ENCODE peak calls at places on chromosomes 4 and X, in four cellular contexts. One of them, this sample, is unnamed.

GRCh38 chrX:71493111-71493613 is 39.7 kb upstream of the OGT start:
- DNase-seq in activated T-helper 1 cell treated with Interleukin-2 at 50 U/mL for 16 hours: no peak
- DNase-seq in activated naive CD4-positive, alpha-beta T cell treated with anti-CD3 and anti-CD28 coated beads, Interleukin-2, amount 10 ng/mL, durations not matched to agents 7 days and 5 days: no peak
- DNase-seq in fibroblast of lung: no peak
- DNase-seq in this sample: no peak

GRCh38 chr4:147407261-147408045 is 73.4 kb upstream of the EDNRA start:
- DNase-seq in activated T-helper 1 cell treated with Interleukin-2 at 50 U/mL for 16 hours: no peak
- DNase-seq in activated naive CD4-positive, alpha-beta T cell treated with anti-CD3 and anti-CD28 coated beads, Interleukin-2, amount 10 ng/mL, durations not matched to agents 7 days and 5 days: no peak
- DNase-seq in fibroblast of lung: peak; percentile 62
- DNase-seq in this sample: no peak

GRCh38 chr4:148550788-148551187 is 108.6 kb upstream of the NR3C2 start:
- DNase-seq in activated T-helper 1 cell treated with Interleukin-2 at 50 U/mL for 16 hours: no peak
- DNase-seq in activated naive CD4-positive, alpha-beta T cell treated with anti-CD3 and anti-CD28 coated beads, Interleukin-2, amount 10 ng/mL, durations not matched to agents 7 days and 5 days: no peak
- DNase-seq in fibroblast of lung: no peak
- DNase-seq in this sample: no peak

GRCh38 chr4:87540176-87541058 is 11.2 kb upstream of the SPARCL1 start:
- DNase-seq in activated T-helper 1 cell treated with Interleukin-2 at 50 U/mL for 16 hours: no peak
- DNase-seq in activated naive CD4-positive, alpha-beta T cell treated with anti-CD3 and anti-CD28 coated beads, Interleukin-2, amount 10 ng/mL, durations not matched to agents 7 days and 5 days: no peak
- DNase-seq in fibroblast of lung: peak; percentile 44
- DNase-seq in this sample: no peak

GRCh38 chr4:76998251-76998901 is 48.8 kb downstream of the SEPTIN11 start:
- DNase-seq in activated T-helper 1 cell treated with Interleukin-2 at 50 U/mL for 16 hours: no peak
- DNase-seq in activated naive CD4-positive, alpha-beta T cell treated with anti-CD3 and anti-CD28 coated beads, Interleukin-2, amount 10 ng/mL, durations not matched to agents 7 days and 5 days: no peak
- DNase-seq in fibroblast of lung: peak; percentile 75
- DNase-seq in this sample: no peak

GRCh38 chrX:71081348-71082148 is 13.4 kb upstream of the SNX12 start:
- DNase-seq in activated T-helper 1 cell treated with Interleukin-2 at 50 U/mL for 16 hours: no peak
- DNase-seq in activated naive CD4-positive, alpha-beta T cell treated with anti-CD3 and anti-CD28 coated beads, Interleukin-2, amount 10 ng/mL, durations not matched to agents 7 days and 5 days: no peak
- DNase-seq in fibroblast of lung: peak; percentile 28
- DNase-seq in this sample: no peak

GRCh38 chr4:110898290-110898689 is 275.4 kb upstream of the PITX2 start:
- DNase-seq in activated T-helper 1 cell treated with Interleukin-2 at 50 U/mL for 16 hours: no peak
- DNase-seq in activated naive CD4-positive, alpha-beta T cell treated with anti-CD3 and anti-CD28 coated beads, Interleukin-2, amount 10 ng/mL, durations not matched to agents 7 days and 5 days: no peak
- DNase-seq in fibroblast of lung: no peak
- DNase-seq in this sample: no peak

GRCh38 chr4:71187399-71188196 is 151.2 kb upstream of the SLC4A4 start:
- DNase-seq in activated T-helper 1 cell treated with Interleukin-2 at 50 U/mL for 16 hours: no peak
- DNase-seq in activated naive CD4-positive, alpha-beta T cell treated with anti-CD3 and anti-CD28 coated beads, Interleukin-2, amount 10 ng/mL, durations not matched to agents 7 days and 5 days: peak; percentile 30
- DNase-seq in fibroblast of lung: peak; percentile 68
- DNase-seq in this sample: no peak

GRCh38 chr4:184168406-184169019 is 49.2 kb downstream of the ENPP6 start:
- DNase-seq in activated T-helper 1 cell treated with Interleukin-2 at 50 U/mL for 16 hours: peak; percentile 18
- DNase-seq in activated naive CD4-positive, alpha-beta T cell treated with anti-CD3 and anti-CD28 coated beads, Interleukin-2, amount 10 ng/mL, durations not matched to agents 7 days and 5 days: peak; percentile 66
- DNase-seq in fibroblast of lung: peak; percentile 32
- DNase-seq in this sample: peak; percentile 22

GRCh38 chrX:53009032-53009431 is 39.6 kb upstream of the GPR173 start:
- DNase-seq in activated T-helper 1 cell treated with Interleukin-2 at 50 U/mL for 16 hours: no peak
- DNase-seq in activated naive CD4-positive, alpha-beta T cell treated with anti-CD3 and anti-CD28 coated beads, Interleukin-2, amount 10 ng/mL, durations not matched to agents 7 days and 5 days: no peak
- DNase-seq in fibroblast of lung: no peak
- DNase-seq in this sample: no peak

GRCh38 chrX:71256051-71256450 is 2.1 kb upstream of the ZMYM3 start:
- DNase-seq in activated T-helper 1 cell treated with Interleukin-2 at 50 U/mL for 16 hours: no peak
- DNase-seq in activated naive CD4-positive, alpha-beta T cell treated with anti-CD3 and anti-CD28 coated beads, Interleukin-2, amount 10 ng/mL, durations not matched to agents 7 days and 5 days: no peak
- DNase-seq in fibroblast of lung: peak; percentile 23
- DNase-seq in this sample: peak; percentile 45

GRCh38 chrX:41478397-41478911 is 31.3 kb downstream of the NYX start:
- DNase-seq in activated T-helper 1 cell treated with Interleukin-2 at 50 U/mL for 16 hours: no peak
- DNase-seq in activated naive CD4-positive, alpha-beta T cell treated with anti-CD3 and anti-CD28 coated beads, Interleukin-2, amount 10 ng/mL, durations not matched to agents 7 days and 5 days: no peak
- DNase-seq in fibroblast of lung: no peak
- DNase-seq in this sample: no peak

GRCh38 chr4:3302786-3303444 is 10.1 kb downstream of the RGS12 start:
- DNase-seq in activated T-helper 1 cell treated with Interleukin-2 at 50 U/mL for 16 hours: no peak
- DNase-seq in activated naive CD4-positive, alpha-beta T cell treated with anti-CD3 and anti-CD28 coated beads, Interleukin-2, amount 10 ng/mL, durations not matched to agents 7 days and 5 days: peak; percentile 56
- DNase-seq in fibroblast of lung: no peak
- DNase-seq in this sample: no peak

GRCh38 chrX:71174795-71175194 is 30.2 kb downstream of the NLGN3 start:
- DNase-seq in activated T-helper 1 cell treated with Interleukin-2 at 50 U/mL for 16 hours: no peak
- DNase-seq in activated naive CD4-positive, alpha-beta T cell treated with anti-CD3 and anti-CD28 coated beads, Interleukin-2, amount 10 ng/mL, durations not matched to agents 7 days and 5 days: no peak
- DNase-seq in fibroblast of lung: no peak
- DNase-seq in this sample: no peak

GRCh38 chrX:39577976-39578962 is 519.5 kb downstream of the BCOR start:
- DNase-seq in activated T-helper 1 cell treated with Interleukin-2 at 50 U/mL for 16 hours: peak; percentile 9
- DNase-seq in activated naive CD4-positive, alpha-beta T cell treated with anti-CD3 and anti-CD28 coated beads, Interleukin-2, amount 10 ng/mL, durations not matched to agents 7 days and 5 days: peak; percentile 44
- DNase-seq in fibroblast of lung: peak; percentile 25
- DNase-seq in this sample: no peak

GRCh38 chrX:39063037-39063436 is 261.8 kb downstream of the MID1IP1 start:
- DNase-seq in activated T-helper 1 cell treated with Interleukin-2 at 50 U/mL for 16 hours: no peak
- DNase-seq in activated naive CD4-positive, alpha-beta T cell treated with anti-CD3 and anti-CD28 coated beads, Interleukin-2, amount 10 ng/mL, durations not matched to agents 7 days and 5 days: no peak
- DNase-seq in fibroblast of lung: no peak
- DNase-seq in this sample: no peak

GRCh38 chr4:11843927-11844326 is 415.2 kb upstream of the HS3ST1 start:
- DNase-seq in activated T-helper 1 cell treated with Interleukin-2 at 50 U/mL for 16 hours: no peak
- DNase-seq in activated naive CD4-positive, alpha-beta T cell treated with anti-CD3 and anti-CD28 coated beads, Interleukin-2, amount 10 ng/mL, durations not matched to agents 7 days and 5 days: no peak
- DNase-seq in fibroblast of lung: no peak
- DNase-seq in this sample: no peak

GRCh38 chr4:83266689-83267088 is 17.9 kb downstream of the COQ2 start:
- DNase-seq in activated T-helper 1 cell treated with Interleukin-2 at 50 U/mL for 16 hours: no peak
- DNase-seq in activated naive CD4-positive, alpha-beta T cell treated with anti-CD3 and anti-CD28 coated beads, Interleukin-2, amount 10 ng/mL, durations not matched to agents 7 days and 5 days: peak; percentile 28
- DNase-seq in fibroblast of lung: peak; percentile 63
- DNase-seq in this sample: no peak

GRCh38 chrX:11113731-11114130 is 2.6 kb downstream of the HCCS start:
- DNase-seq in activated T-helper 1 cell treated with Interleukin-2 at 50 U/mL for 16 hours: no peak
- DNase-seq in activated naive CD4-positive, alpha-beta T cell treated with anti-CD3 and anti-CD28 coated beads, Interleukin-2, amount 10 ng/mL, durations not matched to agents 7 days and 5 days: no peak
- DNase-seq in fibroblast of lung: peak; percentile 10
- DNase-seq in this sample: no peak

GRCh38 chr4:107987916-107988762 is 1.6 kb upstream of the HADH start:
- DNase-seq in activated T-helper 1 cell treated with Interleukin-2 at 50 U/mL for 16 hours: no peak
- DNase-seq in activated naive CD4-positive, alpha-beta T cell treated with anti-CD3 and anti-CD28 coated beads, Interleukin-2, amount 10 ng/mL, durations not matched to agents 7 days and 5 days: no peak
- DNase-seq in fibroblast of lung: no peak
- DNase-seq in this sample: no peak

GRCh38 chrX:1618689-1619088 is 3.8 kb downstream of the ASMT start:
- DNase-seq in activated T-helper 1 cell treated with Interleukin-2 at 50 U/mL for 16 hours: no peak
- DNase-seq in activated naive CD4-positive, alpha-beta T cell treated with anti-CD3 and anti-CD28 coated beads, Interleukin-2, amount 10 ng/mL, durations not matched to agents 7 days and 5 days: no peak
- DNase-seq in fibroblast of lung: no peak
- DNase-seq in this sample: no peak

GRCh38 chr4:23718435-23718834 is 171.4 kb downstream of the PPARGC1A start:
- DNase-seq in activated T-helper 1 cell treated with Interleukin-2 at 50 U/mL for 16 hours: no peak
- DNase-seq in activated naive CD4-positive, alpha-beta T cell treated with anti-CD3 and anti-CD28 coated beads, Interleukin-2, amount 10 ng/mL, durations not matched to agents 7 days and 5 days: no peak
- DNase-seq in fibroblast of lung: no peak
- DNase-seq in this sample: no peak

GRCh38 chr4:107519057-107519456 is 201.0 kb downstream of the PAPSS1 start:
- DNase-seq in activated T-helper 1 cell treated with Interleukin-2 at 50 U/mL for 16 hours: no peak
- DNase-seq in activated naive CD4-positive, alpha-beta T cell treated with anti-CD3 and anti-CD28 coated beads, Interleukin-2, amount 10 ng/mL, durations not matched to agents 7 days and 5 days: no peak
- DNase-seq in fibroblast of lung: peak; percentile 24
- DNase-seq in this sample: peak; percentile 13

GRCh38 chr4:39278476-39278875 is 87.7 kb downstream of the RFC1 start:
- DNase-seq in activated T-helper 1 cell treated with Interleukin-2 at 50 U/mL for 16 hours: no peak
- DNase-seq in activated naive CD4-positive, alpha-beta T cell treated with anti-CD3 and anti-CD28 coated beads, Interleukin-2, amount 10 ng/mL, durations not matched to agents 7 days and 5 days: no peak
- DNase-seq in fibroblast of lung: no peak
- DNase-seq in this sample: no peak

GRCh38 chr4:141246683-141247429 is 26.2 kb downstream of the ZNF330 start:
- DNase-seq in activated T-helper 1 cell treated with Interleukin-2 at 50 U/mL for 16 hours: no peak
- DNase-seq in activated naive CD4-positive, alpha-beta T cell treated with anti-CD3 and anti-CD28 coated beads, Interleukin-2, amount 10 ng/mL, durations not matched to agents 7 days and 5 days: no peak
- DNase-seq in fibroblast of lung: peak; percentile 48
- DNase-seq in this sample: peak; percentile 38

GRCh38 chr4:154911097-154911496 is 130.0 kb downstream of the RBM46 start:
- DNase-seq in activated T-helper 1 cell treated with Interleukin-2 at 50 U/mL for 16 hours: no peak
- DNase-seq in activated naive CD4-positive, alpha-beta T cell treated with anti-CD3 and anti-CD28 coated beads, Interleukin-2, amount 10 ng/mL, durations not matched to agents 7 days and 5 days: no peak
- DNase-seq in fibroblast of lung: no peak
- DNase-seq in this sample: peak; percentile 14

GRCh38 chr4:146648384-146648783 is 9.7 kb downstream of the POU4F2 start:
- DNase-seq in activated T-helper 1 cell treated with Interleukin-2 at 50 U/mL for 16 hours: no peak
- DNase-seq in activated naive CD4-positive, alpha-beta T cell treated with anti-CD3 and anti-CD28 coated beads, Interleukin-2, amount 10 ng/mL, durations not matched to agents 7 days and 5 days: no peak
- DNase-seq in fibroblast of lung: no peak
- DNase-seq in this sample: no peak

GRCh38 chrX:101759000-101759399 is 99.3 kb upstream of the ARMCX2 start:
- DNase-seq in activated T-helper 1 cell treated with Interleukin-2 at 50 U/mL for 16 hours: no peak
- DNase-seq in activated naive CD4-positive, alpha-beta T cell treated with anti-CD3 and anti-CD28 coated beads, Interleukin-2, amount 10 ng/mL, durations not matched to agents 7 days and 5 days: peak; percentile 42
- DNase-seq in fibroblast of lung: peak; percentile 49
- DNase-seq in this sample: peak; percentile 13

GRCh38 chr4:140096921-140097320 is 57.1 kb downstream of the MAML3 start:
- DNase-seq in activated T-helper 1 cell treated with Interleukin-2 at 50 U/mL for 16 hours: no peak
- DNase-seq in activated naive CD4-positive, alpha-beta T cell treated with anti-CD3 and anti-CD28 coated beads, Interleukin-2, amount 10 ng/mL, durations not matched to agents 7 days and 5 days: no peak
- DNase-seq in fibroblast of lung: no peak
- DNase-seq in this sample: no peak

GRCh38 chr4:1368421-1369090 is 21.5 kb downstream of the UVSSA start:
- DNase-seq in activated T-helper 1 cell treated with Interleukin-2 at 50 U/mL for 16 hours: no peak
- DNase-seq in activated naive CD4-positive, alpha-beta T cell treated with anti-CD3 and anti-CD28 coated beads, Interleukin-2, amount 10 ng/mL, durations not matched to agents 7 days and 5 days: no peak
- DNase-seq in fibroblast of lung: no peak
- DNase-seq in this sample: no peak

GRCh38 chr4:143699331-143700059 is 980 bp downstream of the FREM3 start:
- DNase-seq in activated T-helper 1 cell treated with Interleukin-2 at 50 U/mL for 16 hours: no peak
- DNase-seq in activated naive CD4-positive, alpha-beta T cell treated with anti-CD3 and anti-CD28 coated beads, Interleukin-2, amount 10 ng/mL, durations not matched to agents 7 days and 5 days: no peak
- DNase-seq in fibroblast of lung: no peak
- DNase-seq in this sample: no peak

GRCh38 chr4:10613926-10614478 is 70.6 kb downstream of the CLNK start:
- DNase-seq in activated T-helper 1 cell treated with Interleukin-2 at 50 U/mL for 16 hours: no peak
- DNase-seq in activated naive CD4-positive, alpha-beta T cell treated with anti-CD3 and anti-CD28 coated beads, Interleukin-2, amount 10 ng/mL, durations not matched to agents 7 days and 5 days: no peak
- DNase-seq in fibroblast of lung: peak; percentile 32
- DNase-seq in this sample: no peak

GRCh38 chrX:134929813-134930212 is 61.0 kb upstream of the SMIM10 start:
- DNase-seq in activated T-helper 1 cell treated with Interleukin-2 at 50 U/mL for 16 hours: no peak
- DNase-seq in activated naive CD4-positive, alpha-beta T cell treated with anti-CD3 and anti-CD28 coated beads, Interleukin-2, amount 10 ng/mL, durations not matched to agents 7 days and 5 days: peak; percentile 57
- DNase-seq in fibroblast of lung: no peak
- DNase-seq in this sample: no peak

GRCh38 chr4:28675582-28675981 is 1814.9 kb downstream of the STIM2 start:
- DNase-seq in activated T-helper 1 cell treated with Interleukin-2 at 50 U/mL for 16 hours: no peak
- DNase-seq in activated naive CD4-positive, alpha-beta T cell treated with anti-CD3 and anti-CD28 coated beads, Interleukin-2, amount 10 ng/mL, durations not matched to agents 7 days and 5 days: no peak
- DNase-seq in fibroblast of lung: peak; percentile 5
- DNase-seq in this sample: peak; percentile 43

GRCh38 chr4:3042226-3042625 is 32.1 kb downstream of the HTT-AS start:
- DNase-seq in activated T-helper 1 cell treated with Interleukin-2 at 50 U/mL for 16 hours: no peak
- DNase-seq in activated naive CD4-positive, alpha-beta T cell treated with anti-CD3 and anti-CD28 coated beads, Interleukin-2, amount 10 ng/mL, durations not matched to agents 7 days and 5 days: no peak
- DNase-seq in fibroblast of lung: no peak
- DNase-seq in this sample: no peak